ENCODE peak calls at places on chromosome 17, in seven cellular contexts. Y is A549, X is uterus, C is prostate gland, P is tibial nerve, Z is NB4, T is stomach. J is an unnamed sample.

GRCh38 chr17:43619696-43620095 is 42.0 kb downstream of the MEOX1 start:
- DNase-seq in Y (no peak), X (no peak), C (no peak), P (no peak), Z (no peak), T (no peak), J (no peak)

GRCh38 chr17:39208136-39208535 is 8.1 kb downstream of the RPL19 start:
- DNase-seq in Y (no peak), X (no peak), C (no peak), P (no peak), Z (no peak), T (no peak), J (no peak)

GRCh38 chr17:40316571-40317344 is 7.8 kb downstream of the RARA start:
- DNase-seq in Y (peak; percentile 87), X (peak; percentile 82), C (peak; percentile 56), P (no peak), Z (peak; percentile 42), T (peak; percentile 45), J (no peak)

GRCh38 chr17:27762527-27763305 is 37.6 kb downstream of the NOS2 start:
- DNase-seq in Y (peak; percentile 48), X (no peak), C (no peak), P (no peak), Z (peak; percentile 59), T (no peak), J (no peak)

GRCh38 chr17:7823581-7824001 is 10.4 kb upstream of the KDM6B start:
- DNase-seq in Y (no peak), X (no peak), C (no peak), P (no peak), Z (no peak), T (no peak), J (no peak)

GRCh38 chr17:38749222-38750043 is 1.3 kb upstream of the PCGF2 start:
- DNase-seq in Y (peak; percentile 92), X (peak; percentile 91), C (peak; percentile 86), P (peak; percentile 77), Z (no peak), T (peak; percentile 81), J (peak; percentile 96)

GRCh38 chr17:18070861-18071340 is 16.8 kb upstream of the DRG2 start:
- DNase-seq in Y (no peak), X (peak; percentile 22), C (no peak), P (no peak), Z (peak; percentile 91), T (no peak), J (no peak)

GRCh38 chr17:77353684-77354419 is 213.1 kb downstream of the SEC14L1 start:
- DNase-seq in Y (no peak), X (peak; percentile 26), C (no peak), P (peak; percentile 9), Z (no peak), T (peak; percentile 9), J (peak; percentile 86)

GRCh38 chr17:57834146-57834741 is 15.6 kb downstream of the MRPS23 start:
- DNase-seq in Y (no peak), X (no peak), C (peak; percentile 88), P (no peak), Z (no peak), T (peak; percentile 91), J (no peak)

GRCh38 chr17:77106874-77107358 is 33.9 kb upstream of the SEC14L1 start:
- DNase-seq in Y (no peak), X (no peak), C (no peak), P (no peak), Z (no peak), T (no peak), J (no peak)

GRCh38 chr17:44004077-44004760 is at the start of gene NAGS:
- DNase-seq in Y (no peak), X (no peak), C (no peak), P (no peak), Z (no peak), T (no peak), J (no peak)

DNA sequence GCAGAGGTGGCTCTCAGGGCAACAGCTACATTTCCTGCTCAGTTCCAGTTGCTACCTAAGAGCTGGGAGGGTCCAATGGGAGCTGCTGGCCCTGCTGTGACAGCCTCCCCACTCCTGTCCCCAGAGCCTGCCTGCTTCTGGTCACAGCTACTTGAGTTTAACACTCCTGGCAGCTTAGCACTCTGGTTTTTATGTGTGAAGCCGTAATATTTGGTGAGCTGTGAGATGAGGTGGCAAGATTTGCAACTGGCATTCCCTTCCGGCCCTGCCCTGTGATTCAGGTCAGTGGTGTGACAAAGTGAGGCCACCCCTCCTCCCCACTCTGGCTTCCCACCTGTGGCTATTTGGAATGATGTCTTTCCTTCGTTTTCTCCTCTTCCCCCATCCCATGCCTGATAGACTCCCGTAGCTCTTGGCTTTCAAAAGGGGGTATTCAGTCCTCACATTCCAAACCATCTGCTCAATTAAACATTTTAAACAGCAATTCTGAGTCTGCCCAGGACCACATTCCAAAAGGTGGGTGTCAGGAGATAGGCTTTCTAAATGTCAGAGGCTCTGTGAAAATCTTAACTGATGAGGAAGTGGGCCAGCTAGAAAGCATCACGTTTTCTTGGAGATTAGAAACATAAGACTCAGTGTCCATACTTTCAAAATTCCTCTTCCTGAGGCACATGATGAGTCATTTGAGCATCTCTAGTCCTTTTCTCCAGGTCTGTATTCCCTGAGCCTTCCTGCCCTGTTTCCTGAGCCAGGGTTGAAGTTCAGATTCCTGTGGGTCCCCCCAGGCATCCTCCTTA is 42.7 kb upstream of the SKAP1 start:
- DNase-seq in Y (peak; percentile 32), X (no peak), C (no peak), P (no peak), Z (no peak), T (no peak), J (no peak)
- TF ChIP-seq POLR2A in Y (no peak), X (no peak), C (no peak), P (no peak), Z (no peak), T (no peak), J (no peak)

GRCh38 chr17:78715876-78716275 is 66.2 kb downstream of the CYTH1 start:
- DNase-seq in Y (no peak), X (no peak), C (no peak), P (no peak), Z (no peak), T (no peak), J (no peak)

GRCh38 chr17:78716814-78717393 is 65.2 kb downstream of the CYTH1 start:
- DNase-seq in Y (peak; percentile 71), X (peak; percentile 56), C (peak; percentile 81), P (peak; percentile 58), Z (no peak), T (peak; percentile 87), J (no peak)

GRCh38 chr17:78716292-78716691 is 65.8 kb downstream of the CYTH1 start:
- DNase-seq in Y (no peak), X (no peak), C (no peak), P (no peak), Z (no peak), T (no peak), J (no peak)

GRCh38 chr17:78715000-78715771 is 66.9 kb downstream of the CYTH1 start:
- DNase-seq in Y (no peak), X (no peak), C (no peak), P (no peak), Z (no peak), T (peak; percentile 22), J (no peak)

DNA sequence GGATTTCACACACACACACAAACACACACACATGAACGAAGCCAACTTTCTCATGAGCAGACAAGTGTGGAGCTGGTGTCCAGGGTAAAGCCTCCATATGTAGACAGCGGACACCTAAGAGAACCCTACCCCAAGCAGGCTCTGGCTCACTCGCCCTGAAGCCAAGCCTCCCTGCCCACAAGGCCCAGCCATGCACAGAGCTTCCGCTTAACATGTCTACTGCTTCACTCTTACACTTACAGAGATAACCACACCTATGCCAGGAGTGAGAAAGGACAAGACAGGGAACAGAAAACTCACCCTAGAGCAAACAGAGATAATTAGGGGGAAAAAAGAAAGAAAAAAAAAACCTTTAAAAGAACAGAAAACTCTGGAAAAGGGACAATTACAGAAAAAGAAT is 67.5 kb downstream of the CYTH1 start:
- DNase-seq in Y (no peak), X (no peak), C (no peak), P (no peak), Z (no peak), T (no peak), J (no peak)
- H3K4me3 ChIP-seq in Y (no peak overlapping the region), X (no peak overlapping the region), C (no peak overlapping the region), P (no peak overlapping the region), Z (no peak overlapping the region), T (no peak overlapping the region), J (no peak overlapping the region)

GRCh38 chr17:64273006-64273405 is 9.9 kb upstream of the TEX2 start:
- DNase-seq in Y (no peak), X (no peak), C (no peak), P (no peak), Z (no peak), T (no peak), J (no peak)
- TF ChIP-seq POLR2A in Y (no peak), X (no peak), C (no peak), P (no peak), Z (no peak), T (no peak), J (no peak)

DNA sequence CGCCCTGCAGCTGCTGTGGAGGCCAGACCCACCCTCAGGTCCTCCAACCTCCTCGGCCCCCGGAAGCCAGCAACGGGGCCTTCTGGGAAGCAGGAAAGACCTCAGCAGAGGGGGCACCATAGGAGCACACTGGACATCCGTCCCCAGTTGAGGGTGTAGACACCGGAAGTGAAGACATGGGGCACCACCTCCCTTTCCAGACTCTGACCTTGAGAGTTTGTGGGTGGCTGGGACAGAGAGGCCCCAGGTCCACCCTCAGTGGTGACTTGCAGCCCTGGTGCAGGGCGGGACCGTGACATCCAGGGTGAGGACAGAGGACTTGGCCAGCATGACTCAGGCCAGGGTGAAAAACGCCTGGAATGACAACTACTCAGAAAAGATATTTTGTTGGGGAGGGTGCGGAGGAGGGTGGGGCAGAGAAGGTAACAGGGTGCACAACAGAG is 19.9 kb downstream of the CEP295NL start:
- DNase-seq in Y (peak; percentile 94), X (peak; percentile 80), C (no peak), P (peak; percentile 70), Z (peak; percentile 90), T (peak; percentile 69), J (peak; percentile 95)
- H3K4me3 ChIP-seq in Y (peak overlapping the region; percentile 14), X (peak overlapping the region; percentile 24), C (no peak overlapping the region), P (peak overlapping the region; percentile 10), Z (peak overlapping the region; percentile 50), T (peak overlapping the region; percentile 29), J (peak overlapping the region; percentile 54)

GRCh38 chr17:5191541-5192417 is at the start of gene ZNF594:
- DNase-seq in Y (peak; percentile 98), X (peak; percentile 97), C (peak; percentile 94), P (peak; percentile 88), Z (peak; percentile 91), T (peak; percentile 97), J (peak; percentile 98)
- TF ChIP-seq POLR2A in Y (no peak), X (peak; percentile 51), C (peak; percentile 57), P (peak; percentile 36), Z (peak; percentile 38), T (no peak), J (peak; percentile 42)